ENCODE peak calls at places on chromosomes 7 and 10, in seven cellular contexts. One of them, this sample, is unnamed.

GRCh38 chr10:52030975-52031374 is 283.1 kb upstream of the DKK1 start:
- DNase-seq in stimulated activated CD4-positive, alpha-beta T cell treated with anti-CD3 and anti-CD28 coated beads, Interleukin-1b, Interleukin-23, amount 100 ng/mL, for 4 hours: no peak
- DNase-seq in DMS153: no peak
- DNase-seq in central memory CD4-positive, alpha-beta T cell: no peak
- DNase-seq in left ventricle myocardium inferior: no peak
- DNase-seq in psoas muscle: no peak
- DNase-seq in Calu3: no peak
- DNase-seq in this sample: no peak

GRCh38 chr7:94509264-94509878 is at the start of gene CASD1:
- DNase-seq in stimulated activated CD4-positive, alpha-beta T cell treated with anti-CD3 and anti-CD28 coated beads, Interleukin-1b, Interleukin-23, amount 100 ng/mL, for 4 hours: peak; percentile 53
- DNase-seq in DMS153: peak; percentile 35
- DNase-seq in central memory CD4-positive, alpha-beta T cell: peak; percentile 65
- DNase-seq in left ventricle myocardium inferior: peak; percentile 63
- DNase-seq in psoas muscle: peak; percentile 19
- DNase-seq in Calu3: peak; percentile 38
- DNase-seq in this sample: peak; percentile 47

GRCh38 chr7:65980478-65981250 is 1.3 kb downstream of the GUSB start:
- DNase-seq in stimulated activated CD4-positive, alpha-beta T cell treated with anti-CD3 and anti-CD28 coated beads, Interleukin-1b, Interleukin-23, amount 100 ng/mL, for 4 hours: no peak
- DNase-seq in DMS153: no peak
- DNase-seq in central memory CD4-positive, alpha-beta T cell: peak; percentile 64
- DNase-seq in left ventricle myocardium inferior: peak; percentile 65
- DNase-seq in psoas muscle: peak; percentile 47
- DNase-seq in Calu3: peak; percentile 14
- DNase-seq in this sample: peak; percentile 29

GRCh38 chr7:120794100-120794729 is 63.7 kb downstream of the TSPAN12 start:
- DNase-seq in stimulated activated CD4-positive, alpha-beta T cell treated with anti-CD3 and anti-CD28 coated beads, Interleukin-1b, Interleukin-23, amount 100 ng/mL, for 4 hours: no peak
- DNase-seq in DMS153: no peak
- DNase-seq in central memory CD4-positive, alpha-beta T cell: no peak
- DNase-seq in left ventricle myocardium inferior: no peak
- DNase-seq in psoas muscle: no peak
- DNase-seq in Calu3: no peak
- DNase-seq in this sample: no peak

GRCh38 chr10:78634835-78635234 is 433.9 kb upstream of the ZMIZ1 start:
- DNase-seq in stimulated activated CD4-positive, alpha-beta T cell treated with anti-CD3 and anti-CD28 coated beads, Interleukin-1b, Interleukin-23, amount 100 ng/mL, for 4 hours: no peak
- DNase-seq in DMS153: no peak
- DNase-seq in central memory CD4-positive, alpha-beta T cell: no peak
- DNase-seq in left ventricle myocardium inferior: no peak
- DNase-seq in psoas muscle: no peak
- DNase-seq in Calu3: no peak
- DNase-seq in this sample: peak; percentile 52

GRCh38 chr7:110568388-110568787 is 522.5 kb upstream of the LRRN3 start:
- DNase-seq in stimulated activated CD4-positive, alpha-beta T cell treated with anti-CD3 and anti-CD28 coated beads, Interleukin-1b, Interleukin-23, amount 100 ng/mL, for 4 hours: no peak
- DNase-seq in DMS153: no peak
- DNase-seq in central memory CD4-positive, alpha-beta T cell: no peak
- DNase-seq in left ventricle myocardium inferior: no peak
- DNase-seq in psoas muscle: no peak
- DNase-seq in Calu3: no peak
- DNase-seq in this sample: no peak

GRCh38 chr7:30476401-30477145 is 2.0 kb downstream of the NOD1 start:
- DNase-seq in stimulated activated CD4-positive, alpha-beta T cell treated with anti-CD3 and anti-CD28 coated beads, Interleukin-1b, Interleukin-23, amount 100 ng/mL, for 4 hours: no peak
- DNase-seq in DMS153: peak; percentile 90
- DNase-seq in central memory CD4-positive, alpha-beta T cell: no peak
- DNase-seq in left ventricle myocardium inferior: no peak
- DNase-seq in psoas muscle: no peak
- DNase-seq in Calu3: no peak
- DNase-seq in this sample: no peak

GRCh38 chr10:114631678-114632417 is 26.2 kb downstream of the ABLIM1 start:
- DNase-seq in stimulated activated CD4-positive, alpha-beta T cell treated with anti-CD3 and anti-CD28 coated beads, Interleukin-1b, Interleukin-23, amount 100 ng/mL, for 4 hours: peak; percentile 13
- DNase-seq in DMS153: no peak
- DNase-seq in central memory CD4-positive, alpha-beta T cell: no peak
- DNase-seq in left ventricle myocardium inferior: peak; percentile 56
- DNase-seq in psoas muscle: peak; percentile 50
- DNase-seq in Calu3: peak; percentile 39
- DNase-seq in this sample: peak; percentile 64

GRCh38 chr10:60310746-60311145 is 78.9 kb downstream of the ANK3 start:
- DNase-seq in stimulated activated CD4-positive, alpha-beta T cell treated with anti-CD3 and anti-CD28 coated beads, Interleukin-1b, Interleukin-23, amount 100 ng/mL, for 4 hours: no peak
- DNase-seq in DMS153: no peak
- DNase-seq in central memory CD4-positive, alpha-beta T cell: no peak
- DNase-seq in left ventricle myocardium inferior: no peak
- DNase-seq in psoas muscle: no peak
- DNase-seq in Calu3: no peak
- DNase-seq in this sample: no peak

GRCh38 chr10:65531545-65531944 is 1394.3 kb upstream of the LRRTM3 start:
- DNase-seq in stimulated activated CD4-positive, alpha-beta T cell treated with anti-CD3 and anti-CD28 coated beads, Interleukin-1b, Interleukin-23, amount 100 ng/mL, for 4 hours: no peak
- DNase-seq in DMS153: no peak
- DNase-seq in central memory CD4-positive, alpha-beta T cell: no peak
- DNase-seq in left ventricle myocardium inferior: no peak
- DNase-seq in psoas muscle: no peak
- DNase-seq in Calu3: no peak
- DNase-seq in this sample: no peak

GRCh38 chr10:10855178-10855577 is 162.5 kb upstream of the CELF2 start:
- DNase-seq in stimulated activated CD4-positive, alpha-beta T cell treated with anti-CD3 and anti-CD28 coated beads, Interleukin-1b, Interleukin-23, amount 100 ng/mL, for 4 hours: no peak
- DNase-seq in DMS153: no peak
- DNase-seq in central memory CD4-positive, alpha-beta T cell: no peak
- DNase-seq in left ventricle myocardium inferior: no peak
- DNase-seq in psoas muscle: no peak
- DNase-seq in Calu3: no peak
- DNase-seq in this sample: no peak

GRCh38 chr7:23486002-23486773 is 15.9 kb upstream of the IGF2BP3 start:
- DNase-seq in stimulated activated CD4-positive, alpha-beta T cell treated with anti-CD3 and anti-CD28 coated beads, Interleukin-1b, Interleukin-23, amount 100 ng/mL, for 4 hours: no peak
- DNase-seq in DMS153: no peak
- DNase-seq in central memory CD4-positive, alpha-beta T cell: no peak
- DNase-seq in left ventricle myocardium inferior: no peak
- DNase-seq in psoas muscle: no peak
- DNase-seq in Calu3: no peak
- DNase-seq in this sample: no peak

GRCh38 chr10:94000638-94001420 is 7.1 kb downstream of the PLCE1 start:
- DNase-seq in stimulated activated CD4-positive, alpha-beta T cell treated with anti-CD3 and anti-CD28 coated beads, Interleukin-1b, Interleukin-23, amount 100 ng/mL, for 4 hours: no peak
- DNase-seq in DMS153: no peak
- DNase-seq in central memory CD4-positive, alpha-beta T cell: no peak
- DNase-seq in left ventricle myocardium inferior: no peak
- DNase-seq in psoas muscle: no peak
- DNase-seq in Calu3: no peak
- DNase-seq in this sample: no peak